ENCODE peak calls at places on chromosomes 11 and 22, in ten cellular contexts. Z, A, J, I, C, W, K, P, M and D are unnamed samples.

GRCh38 chr22:20430101-20430640 is 7.5 kb downstream of the SCARF2 start:
- DNase-seq in W (no peak), A (peak), J (no peak), Z (no peak), I (no peak), P (no peak), K (no peak), M (peak), C (peak), D (peak)

GRCh38 chr11:126438272-126438671 is 82.8 kb downstream of the ST3GAL4 start:
- DNase-seq in K (no peak), J (no peak), A (no peak), I (no peak), C (no peak), P (no peak), W (no peak), M (no peak), Z (no peak), D (no peak)

GRCh38 chr11:13208921-13209320 is 68.7 kb upstream of the BMAL1 start:
- DNase-seq in A (no peak), J (no peak), C (no peak), Z (no peak), M (no peak), K (no peak), W (no peak), P (peak), I (no peak), D (no peak)

GRCh38 chr11:66904981-66905521 is 48.2 kb downstream of the LRFN4 start:
- DNase-seq in W (no peak), Z (no peak), I (no peak), J (no peak), K (no peak), C (no peak), P (no peak), A (no peak), M (no peak), D (no peak)

GRCh38 chr11:73787051-73787642 is 527 bp upstream of the MRPL48 start:
- DNase-seq in C (no peak), K (no peak), Z (no peak), W (no peak), J (no peak), I (no peak), M (no peak), A (no peak), P (no peak), D (no peak)

GRCh38 chr22:36955691-36956090 is 42.3 kb downstream of the CSF2RB start:
- DNase-seq in W (no peak), Z (no peak), I (no peak), K (no peak), C (no peak), P (no peak), J (no peak), A (no peak), M (no peak), D (no peak)

GRCh38 chr11:92707173-92707619 is 262.3 kb upstream of the MTNR1B start:
- DNase-seq in J (no peak), W (no peak), M (peak), P (peak), Z (no peak), A (no peak), I (no peak), C (no peak), K (no peak), D (peak)

GRCh38 chr22:24051568-24051967 is 40.5 kb downstream of the CABIN1 start:
- DNase-seq in W (no peak), A (no peak), C (no peak), P (no peak), I (peak), J (no peak), M (no peak), Z (no peak), K (peak), D (no peak)

GRCh38 chr11:121829159-121829643 is 286.8 kb downstream of the BLID start:
- DNase-seq in C (no peak), K (peak), A (no peak), M (peak), I (peak), Z (peak), W (peak), J (no peak), P (peak), D (no peak)

GRCh38 chr11:72813740-72814138 is 472 bp upstream of the ATG16L2 start:
- DNase-seq in J (no peak), M (peak), Z (no peak), A (peak), C (peak), P (peak), K (peak), W (peak), I (peak), D (no peak)

GRCh38 chr22:29145321-29146072 is 60.2 kb upstream of the EMID1 start:
- DNase-seq in A (peak), Z (no peak), J (no peak), C (no peak), P (no peak), W (no peak), M (peak), K (peak), I (no peak), D (no peak)

GRCh38 chr11:8331767-8332166 is 68.1 kb upstream of the LMO1 start:
- DNase-seq in M (no peak), K (no peak), J (no peak), P (no peak), I (no peak), W (no peak), A (no peak), C (no peak), Z (no peak), D (no peak)

GRCh38 chr11:19867064-19867463 is 154.4 kb downstream of the NAV2 start:
- DNase-seq in M (no peak), A (no peak), C (no peak), Z (no peak), P (no peak), W (no peak), I (no peak), J (no peak), K (no peak), D (no peak)

GRCh38 chr11:65111537-65112225 is at the start of gene TM7SF2:
- DNase-seq in M (peak), J (peak), I (peak), W (peak), C (peak), Z (peak), A (peak), K (peak), P (peak), D (peak)

GRCh38 chr11:88454881-88455280 is 117.3 kb upstream of the CTSC start:
- DNase-seq in C (no peak), P (no peak), M (no peak), K (no peak), W (no peak), A (no peak), Z (peak), I (peak), J (no peak), D (no peak)

GRCh38 chr11:105051559-105051958 is 6.4 kb upstream of the CARD16 start:
- DNase-seq in K (no peak), Z (no peak), M (no peak), W (no peak), P (no peak), A (no peak), C (no peak), I (no peak), J (no peak), D (no peak)

GRCh38 chr11:117643606-117644300 is 153.3 kb downstream of the DSCAML1 start:
- DNase-seq in Z (no peak), W (no peak), J (no peak), I (no peak), K (no peak), P (no peak), M (no peak), C (peak), A (peak), D (no peak)

GRCh38 chr11:68212421-68213134 is 518 bp downstream of the KMT5B start:
- DNase-seq in P (peak), M (peak), J (no peak), W (peak), C (peak), I (peak), A (peak), Z (peak), K (peak), D (no peak)

GRCh38 chr11:12376259-12376971 is 956 bp upstream of the PARVA start:
- DNase-seq in P (peak), W (peak), Z (peak), M (peak), K (peak), C (no peak), I (peak), A (no peak), J (no peak), D (no peak)

GRCh38 chr22:38202437-38203089 is 769 bp downstream of the MAFF start:
- DNase-seq in I (peak), A (peak), M (peak), K (peak), W (peak), J (no peak), P (peak), Z (peak), C (peak), D (no peak)

GRCh38 chr22:43293661-43294392 is 49.3 kb downstream of the SCUBE1 start:
- DNase-seq in Z (peak), W (no peak), A (no peak), M (peak), K (peak), C (peak), I (peak), J (no peak), P (peak), D (no peak)

GRCh38 chr11:76999597-76999996 is 34.6 kb upstream of the B3GNT6 start:
- DNase-seq in Z (no peak), K (no peak), A (no peak), C (no peak), P (no peak), J (no peak), I (no peak), W (no peak), M (no peak), D (no peak)

GRCh38 chr11:61797263-61797944 is 4.7 kb downstream of the FEN1 start:
- DNase-seq in J (peak), A (peak), W (peak), Z (peak), C (no peak), K (peak), I (peak), M (no peak), P (peak), D (no peak)

GRCh38 chr11:27860811-27861210 is 160.6 kb upstream of the BDNF start:
- DNase-seq in W (no peak), I (no peak), P (no peak), A (no peak), K (no peak), M (no peak), Z (no peak), J (no peak), C (no peak), D (no peak)

GRCh38 chr11:117143390-117143789 is 697 bp upstream of the PAFAH1B2 start:
- DNase-seq in M (no peak), K (peak), A (no peak), W (peak), C (no peak), P (peak), I (peak), Z (no peak), J (no peak), D (no peak)

GRCh38 chr22:19970479-19971275 is 29.1 kb upstream of the TXNRD2 start:
- DNase-seq in Z (no peak), K (peak), I (peak), C (peak), M (peak), J (no peak), P (peak), A (peak), W (peak), D (no peak)

GRCh38 chr11:10496296-10496936 is 41.4 kb downstream of the AMPD3 start:
- DNase-seq in A (no peak), I (no peak), C (no peak), K (no peak), W (no peak), J (no peak), Z (no peak), M (peak), P (no peak), D (no peak)

GRCh38 chr22:33757443-33758124 is 162.7 kb downstream of the LARGE1 start:
- DNase-seq in P (no peak), A (no peak), I (no peak), J (no peak), W (peak), C (no peak), M (no peak), Z (no peak), K (no peak), D (no peak)

GRCh38 chr22:43821606-43822425 is 9.7 kb upstream of the EFCAB6 start:
- DNase-seq in C (peak), J (no peak), K (no peak), A (no peak), W (no peak), Z (no peak), I (no peak), P (no peak), M (peak), D (no peak)

GRCh38 chr22:40249286-40249685 is 71.6 kb downstream of the TNRC6B start:
- DNase-seq in K (no peak), W (no peak), Z (no peak), J (no peak), I (no peak), A (no peak), C (no peak), M (no peak), P (no peak), D (no peak)
- H3K4me3 ChIP-seq in K (no peak), W (no peak), Z (no peak), J (no peak), I (no peak), A (no peak), C (no peak), M (no peak), P (no peak), D (no peak)

GRCh38 chr11:128036006-128036405 is 551.4 kb downstream of the ETS1 start:
- DNase-seq in M (no peak), P (no peak), Z (no peak), I (no peak), W (no peak), J (no peak), C (no peak), A (no peak), K (no peak), D (no peak)

GRCh38 chr11:128042290-128042751 is 545.0 kb downstream of the ETS1 start:
- DNase-seq in I (no peak), M (no peak), W (no peak), A (no peak), C (no peak), Z (no peak), J (no peak), K (no peak), P (no peak), D (no peak)

GRCh38 chr11:128036556-128037093 is 550.7 kb downstream of the ETS1 start:
- DNase-seq in M (no peak), C (no peak), W (no peak), Z (no peak), J (no peak), I (peak), P (no peak), K (no peak), A (no peak), D (no peak)

GRCh38 chr11:128040603-128041002 is 546.8 kb downstream of the ETS1 start:
- DNase-seq in J (no peak), M (no peak), C (no peak), W (no peak), K (no peak), Z (no peak), P (peak), A (no peak), I (peak), D (no peak)

GRCh38 chr11:128039140-128040021 is 548.0 kb downstream of the ETS1 start:
- DNase-seq in W (peak), Z (no peak), P (peak), M (peak), I (peak), A (peak), K (peak), J (peak), C (peak), D (no peak)
- TF ChIP-seq CTCF in W (no peak), Z (peak), P (peak), M (no peak), I (peak), A (no peak), K (no peak), J (no peak), C (peak), D (no peak)

GRCh38 chr22:46087336-46087690 is 63.0 kb upstream of the PPARA start:
- DNase-seq in M (no peak), W (no peak), Z (no peak), C (no peak), K (no peak), P (no peak), I (no peak), J (no peak), A (no peak), D (no peak)

GRCh38 chr22:46089426-46090041 is 60.8 kb upstream of the PPARA start:
- DNase-seq in P (no peak), A (peak), I (no peak), C (peak), J (no peak), W (no peak), Z (no peak), K (peak), M (peak), D (peak)

GRCh38 chr22:46090051-46090591 is 60.2 kb upstream of the PPARA start:
- DNase-seq in W (peak), J (no peak), C (peak), I (peak), K (peak), Z (no peak), M (peak), P (no peak), A (peak), D (peak)

GRCh38 chr22:46087816-46088277 is 62.5 kb upstream of the PPARA start:
- DNase-seq in C (peak), M (peak), A (peak), Z (peak), W (peak), J (no peak), I (peak), K (peak), P (peak), D (peak)

GRCh38 chr22:46088541-46089311 is 61.6 kb upstream of the PPARA start:
- DNase-seq in Z (no peak), A (peak), C (peak), J (no peak), I (peak), K (peak), P (peak), W (peak), M (peak), D (no peak)
- H3K4me3 ChIP-seq in Z (no peak), A (no peak), C (peak), J (no peak), I (peak), K (peak), P (no peak), W (no peak), M (no peak), D (peak)

DNA sequence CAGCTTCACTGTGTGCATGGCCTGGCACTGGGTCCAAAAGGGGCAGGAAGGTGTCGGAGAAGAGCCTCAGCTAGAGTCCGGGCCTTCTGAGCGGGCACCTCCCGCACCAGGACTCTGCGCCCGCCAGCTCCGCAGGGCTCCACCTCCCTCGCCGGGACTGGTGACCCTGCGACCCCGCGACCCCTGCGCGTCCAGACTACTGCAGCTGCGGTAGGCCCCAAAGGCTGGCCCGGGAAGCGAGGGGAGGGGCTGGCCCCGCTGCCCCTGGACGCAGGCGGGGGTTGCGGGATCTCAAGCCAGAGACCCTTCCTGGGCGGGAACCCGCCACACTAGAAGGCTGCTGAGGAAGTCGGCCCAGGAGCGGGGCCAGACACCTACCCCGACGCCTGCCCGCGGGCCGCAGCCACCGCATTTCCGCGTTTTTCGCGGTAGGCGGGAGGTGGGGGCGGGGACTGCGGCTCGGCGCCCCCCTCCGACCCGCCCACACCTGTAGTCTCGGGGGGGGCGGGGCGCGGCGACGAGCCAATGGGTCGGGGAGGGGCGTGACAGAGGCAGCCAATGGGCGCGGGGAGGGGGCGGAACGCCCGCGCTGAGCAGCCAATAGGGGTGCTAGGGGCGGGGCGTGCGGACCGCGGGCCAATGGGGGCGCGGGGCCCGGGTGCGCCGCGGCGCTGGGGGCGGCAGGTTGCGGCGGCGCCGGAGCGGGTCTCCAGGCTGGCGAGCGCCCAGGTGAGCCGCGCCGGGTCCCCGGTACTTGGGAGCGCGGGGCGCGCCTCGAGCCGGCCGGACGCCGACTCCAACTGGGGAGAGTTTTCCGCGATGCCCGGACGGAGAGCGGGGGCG is at the start of the genes LMNTD2 and RASSF7:
- DNase-seq in W (peak), P (peak), C (peak), A (peak), Z (peak), J (peak), I (peak), M (peak), K (peak), D (peak)
- TF ChIP-seq CTCF in W (no peak), P (no peak), C (no peak), A (no peak), Z (no peak), J (no peak), I (no peak), M (no peak), K (no peak), D (no peak)

DNA sequence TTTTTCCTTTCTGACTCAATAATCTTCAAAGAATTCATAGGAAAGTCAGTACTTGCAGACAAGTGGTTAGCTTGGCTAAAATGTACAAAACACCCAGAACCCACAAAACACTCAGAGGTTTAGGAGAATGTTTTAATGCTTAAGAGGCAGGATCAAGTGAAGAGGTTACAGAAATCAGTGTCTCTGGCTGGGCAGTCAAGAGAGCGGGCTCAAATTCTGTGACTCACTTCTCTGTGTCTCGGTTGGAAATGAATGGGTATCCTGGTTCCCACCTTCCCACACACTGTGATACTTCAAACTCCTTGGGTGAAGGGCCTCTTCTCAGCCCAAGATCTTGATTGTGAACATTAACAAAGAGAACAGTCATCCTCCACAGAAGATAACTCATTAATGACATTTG is 3.8 kb downstream of the MPEG1 start:
- DNase-seq in A (no peak), J (no peak), I (peak), P (no peak), Z (no peak), M (no peak), W (no peak), K (no peak), C (no peak), D (no peak)
- H3K4me3 ChIP-seq in A (peak), J (peak), I (no peak), P (no peak), Z (no peak), M (no peak), W (no peak), K (peak), C (peak), D (no peak)

GRCh38 chr11:70158757-70159389 is 44.2 kb upstream of the FADD start:
- DNase-seq in J (no peak), C (no peak), A (no peak), I (no peak), Z (no peak), M (no peak), P (no peak), W (no peak), K (no peak), D (no peak)

GRCh38 chr11:70159612-70160570 is 43.2 kb upstream of the FADD start:
- DNase-seq in P (peak), M (peak), C (no peak), A (no peak), I (peak), Z (no peak), J (no peak), W (peak), K (no peak), D (peak)

GRCh38 chr11:70156291-70157037 is 46.6 kb upstream of the FADD start:
- DNase-seq in K (no peak), J (no peak), W (no peak), A (no peak), I (no peak), M (no peak), P (no peak), Z (no peak), C (no peak), D (no peak)

GRCh38 chr11:70155386-70155785 is 47.7 kb upstream of the FADD start:
- DNase-seq in K (no peak), C (no peak), A (no peak), I (no peak), J (no peak), M (no peak), Z (no peak), W (no peak), P (no peak), D (no peak)

DNA sequence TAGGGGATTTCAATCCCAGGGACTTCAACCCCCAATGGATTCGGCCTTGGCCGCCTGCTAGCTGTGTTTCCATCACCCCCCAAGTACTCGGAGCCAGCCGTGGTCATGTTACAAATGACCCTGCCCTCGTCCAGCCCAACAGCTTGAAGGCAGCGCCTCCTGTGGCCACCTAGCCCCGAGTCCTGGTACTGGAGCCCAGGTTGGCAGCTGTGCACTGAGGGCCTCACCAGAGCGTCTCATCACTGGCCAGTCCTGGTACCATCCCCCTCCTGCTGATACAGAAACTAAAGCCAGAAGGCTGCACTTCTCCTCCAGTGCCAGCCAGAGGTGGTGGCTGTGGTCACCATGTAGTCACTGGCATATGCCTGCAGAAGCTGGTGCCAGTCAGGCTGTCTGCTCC is 44.9 kb upstream of the FADD start:
- DNase-seq in M (no peak), C (no peak), I (no peak), P (peak), K (peak), A (no peak), W (peak), J (no peak), Z (no peak), D (no peak)
- TF ChIP-seq CTCF in M (no peak), C (no peak), I (peak), P (peak), K (peak), A (no peak), W (no peak), J (peak), Z (peak), D (peak)

GRCh38 chr22:50699001-50699753 is 26.6 kb downstream of the SHANK3 start:
- DNase-seq in C (peak), K (no peak), M (peak), W (no peak), P (no peak), Z (no peak), A (peak), I (no peak), J (no peak), D (peak)
- H3K4me3 ChIP-seq in C (no peak), K (no peak), M (no peak), W (no peak), P (no peak), Z (no peak), A (no peak), I (no peak), J (no peak), D (no peak)